ENCODE peak calls at places on chromosomes 1 and 21, in ten cellular contexts. I is T-helper 17 cell; E is EH; G is body of pancreas; W is activated T-cell treated with anti-CD3 and anti-CD28 coated beads, Interleukin-2, amount 50 U/mL, for 4 hours; Z is bronchial epithelial cell; N is activated naive CD4-positive, alpha-beta T cell treated with Interleukin-2 at 50 U/mL for 16 hours; V is MV-4-11; S is GM23338; J is stimulated activated CD8-positive, alpha-beta memory T cell treated with anti-CD3 and anti-CD28 coated beads, Interleukin-7, amount 100 ng/mL, for 24 hours. M is an unnamed sample.

GRCh38 chr21:41947596-41948403 is 6.0 kb downstream of the C2CD2 start:
- DNase-seq in I (no peak), V (no peak), W (no peak), G (no peak), N (no peak), E (peak), S (no peak), J (no peak), Z (no peak), M (peak)

GRCh38 chr1:51575406-51576084 is 41.3 kb upstream of the OSBPL9 start:
- DNase-seq in J (no peak), Z (no peak), E (peak), W (no peak), N (no peak), V (peak), G (no peak), I (no peak), S (no peak), M (no peak)

GRCh38 chr1:175599212-175599681 is 144.1 kb downstream of the TNR start:
- DNase-seq in Z (no peak), V (no peak), N (no peak), W (no peak), J (no peak), S (peak), I (no peak), G (no peak), E (no peak), M (no peak)

GRCh38 chr1:220962031-220962751 is 82.9 kb downstream of the HLX start:
- DNase-seq in V (peak), G (no peak), J (no peak), I (no peak), E (peak), Z (peak), N (no peak), S (no peak), W (no peak), M (peak)

GRCh38 chr1:151990856-151991198 is 2.8 kb downstream of the S100A10 start:
- DNase-seq in N (no peak), I (no peak), V (no peak), G (peak), E (peak), J (no peak), W (no peak), Z (peak), S (no peak), M (no peak)

GRCh38 chr1:50502147-50502546 is 78.9 kb upstream of the DMRTA2 start:
- DNase-seq in J (no peak), G (no peak), W (no peak), S (no peak), V (peak), I (no peak), Z (no peak), E (no peak), N (no peak), M (no peak)

GRCh38 chr1:225480825-225481434 is 53.1 kb upstream of the LBR start:
- DNase-seq in E (peak), V (peak), G (peak), Z (peak), N (peak), W (no peak), J (no peak), S (peak), I (no peak), M (peak)

GRCh38 chr1:85463666-85464496 is 1.1 kb downstream of the DDAH1 start:
- DNase-seq in I (no peak), V (no peak), S (peak), W (no peak), E (peak), J (no peak), N (no peak), G (peak), Z (no peak), M (peak)

GRCh38 chr21:35190201-35190701 is 141.1 kb upstream of the RUNX1 start:
- DNase-seq in N (no peak), G (no peak), V (no peak), Z (peak), I (no peak), W (no peak), S (no peak), E (peak), J (no peak), M (peak)

GRCh38 chr1:47921935-47922415 is 75.2 kb downstream of the TRABD2B start:
- DNase-seq in I (no peak), N (no peak), S (no peak), E (no peak), W (no peak), J (no peak), Z (no peak), V (no peak), G (no peak), M (no peak)

GRCh38 chr1:162753998-162754585 is 36.4 kb upstream of the HSD17B7 start:
- DNase-seq in E (peak), S (no peak), J (no peak), N (no peak), Z (peak), G (no peak), V (peak), I (no peak), W (no peak), M (no peak)

GRCh38 chr21:14523234-14523633 is 22.9 kb downstream of the SAMSN1 start:
- DNase-seq in I (no peak), W (peak), Z (peak), N (peak), V (peak), J (no peak), E (no peak), S (no peak), G (no peak), M (peak)

GRCh38 chr1:230186003-230186863 is 119.2 kb downstream of the GALNT2 start:
- DNase-seq in S (peak), V (no peak), I (no peak), N (peak), W (no peak), J (no peak), Z (peak), G (peak), E (peak), M (peak)

GRCh38 chr1:218474089-218474488 is 129.0 kb downstream of the TGFB2 start:
- DNase-seq in Z (no peak), N (no peak), J (no peak), W (no peak), E (no peak), G (no peak), V (peak), I (no peak), S (no peak), M (no peak)

GRCh38 chr1:214537219-214537618 is 14.2 kb downstream of the PTPN14 start:
- DNase-seq in J (no peak), W (no peak), N (no peak), I (no peak), Z (peak), V (no peak), G (no peak), S (no peak), E (peak), M (peak)

GRCh38 chr1:64834734-64835133 is 89.9 kb downstream of the RAVER2 start:
- DNase-seq in S (no peak), I (no peak), N (no peak), J (no peak), V (no peak), Z (peak), E (peak), W (no peak), G (no peak), M (peak)

GRCh38 chr1:234197839-234198238 is 175.4 kb upstream of the COA6 start:
- DNase-seq in J (no peak), I (no peak), E (no peak), V (no peak), N (no peak), S (no peak), Z (no peak), G (no peak), W (no peak), M (no peak)

GRCh38 chr1:32825181-32825580 is 7.7 kb downstream of the S100PBP start:
- DNase-seq in Z (no peak), G (no peak), V (peak), W (no peak), E (no peak), N (no peak), S (no peak), I (no peak), J (no peak), M (no peak)

GRCh38 chr1:48688102-48688760 is 88.5 kb downstream of the BEND5 start:
- DNase-seq in Z (no peak), S (peak), E (no peak), G (no peak), J (no peak), I (no peak), W (no peak), N (no peak), V (peak), M (no peak)

GRCh38 chr1:40185951-40186864 is 25.0 kb downstream of the RLF start:
- DNase-seq in G (no peak), I (no peak), J (peak), V (peak), S (peak), W (peak), Z (peak), N (peak), E (peak), M (peak)

GRCh38 chr1:159931101-159931816 is 6.0 kb upstream of the TAGLN2 start:
- DNase-seq in I (no peak), J (no peak), N (no peak), Z (no peak), V (no peak), G (no peak), W (no peak), S (no peak), E (no peak), M (no peak)

GRCh38 chr1:44500181-44501021 is 95.3 kb downstream of the RNF220 start:
- DNase-seq in V (no peak), G (no peak), S (peak), N (no peak), J (no peak), I (no peak), W (no peak), Z (no peak), E (peak), M (no peak)

GRCh38 chr1:51325878-51326755 is 4.2 kb downstream of the TTC39A start:
- DNase-seq in I (no peak), W (no peak), N (no peak), E (no peak), G (no peak), S (no peak), V (no peak), J (no peak), Z (no peak), M (no peak)

GRCh38 chr1:207088731-207089626 is at the start of gene C4BPB:
- DNase-seq in W (no peak), E (peak), I (no peak), J (no peak), V (no peak), Z (peak), N (no peak), G (peak), S (no peak), M (peak)

GRCh38 chr1:85240174-85240601 is 19.3 kb downstream of the C1orf52 start:
- DNase-seq in V (no peak), E (peak), I (no peak), S (peak), N (no peak), W (no peak), Z (peak), G (peak), J (no peak), M (no peak)

GRCh38 chr1:67306547-67306946 is 1.1 kb upstream of the IL12RB2 start:
- DNase-seq in V (no peak), N (no peak), I (no peak), E (no peak), S (no peak), J (no peak), G (no peak), W (no peak), Z (no peak), M (no peak)

GRCh38 chr1:41640141-41640751 is 155.8 kb upstream of the EDN2 start:
- DNase-seq in I (no peak), N (no peak), G (no peak), V (no peak), S (no peak), E (no peak), J (no peak), W (no peak), Z (no peak), M (no peak)

GRCh38 chr21:34707876-34708325 is 39.1 kb downstream of the CLIC6 start:
- DNase-seq in Z (no peak), I (no peak), G (no peak), E (no peak), N (peak), W (no peak), S (no peak), V (peak), J (peak), M (no peak)

GRCh38 chr1:34907487-34908090 is 21.9 kb downstream of the DLGAP3 start:
- DNase-seq in E (no peak), I (no peak), Z (no peak), S (peak), W (no peak), G (no peak), V (no peak), N (no peak), J (no peak), M (no peak)

GRCh38 chr1:183278736-183279591 is 92.9 kb downstream of the LAMC2 start:
- DNase-seq in G (no peak), N (no peak), Z (peak), W (no peak), I (no peak), V (peak), S (no peak), E (peak), J (no peak), M (peak)

GRCh38 chr1:54437783-54438182 is 31.6 kb upstream of the SSBP3 start:
- DNase-seq in Z (no peak), S (no peak), N (no peak), E (no peak), I (no peak), W (no peak), J (no peak), V (no peak), G (no peak), M (no peak)

GRCh38 chr1:67676946-67677345 is 8.1 kb upstream of the GADD45A start:
- DNase-seq in S (no peak), G (no peak), W (no peak), E (no peak), V (no peak), N (no peak), Z (no peak), J (no peak), I (no peak), M (no peak)

GRCh38 chr1:112876315-112876714 is 79.7 kb downstream of the SLC16A1 start:
- DNase-seq in E (no peak), S (no peak), I (no peak), V (no peak), Z (no peak), N (no peak), J (no peak), W (no peak), G (no peak), M (no peak)

GRCh38 chr1:209707308-209707707 is 2.7 kb downstream of the HSD11B1 start:
- DNase-seq in G (no peak), N (no peak), V (no peak), W (no peak), I (no peak), J (no peak), S (no peak), Z (peak), E (peak), M (no peak)

GRCh38 chr1:47924649-47925048 is 72.5 kb downstream of the TRABD2B start:
- DNase-seq in S (no peak), W (no peak), I (no peak), E (no peak), Z (peak), J (no peak), N (no peak), G (no peak), V (no peak), M (no peak)

GRCh38 chr21:42854246-42855010 is 24.9 kb downstream of the WDR4 start:
- DNase-seq in E (no peak), N (no peak), Z (no peak), J (no peak), V (no peak), W (no peak), I (no peak), G (no peak), S (no peak), M (no peak)

GRCh38 chr21:20882462-20883415 is 115.5 kb upstream of the NCAM2 start:
- DNase-seq in E (no peak), S (peak), V (peak), N (no peak), I (no peak), G (peak), J (no peak), W (no peak), Z (peak), M (no peak)